ENCODE peak calls at places on chromosomes 7 and 10, in seven cellular contexts. One of them, this sample, is unnamed.

GRCh38 chr7:69845721-69846495 is 247.6 kb downstream of the AUTS2 start:
- DNase-seq in cardiac muscle cell: no peak
- DNase-seq in CD8-positive, alpha-beta T cell: no peak
- DNase-seq in GM23338: no peak
- DNase-seq in HL-60: no peak
- DNase-seq in brain microvascular endothelial cell: no peak
- DNase-seq in psoas muscle: no peak
- DNase-seq in this sample: no peak

GRCh38 chr7:128122577-128123290 is 91.5 kb upstream of the LRRC4 start:
- DNase-seq in cardiac muscle cell: no peak
- DNase-seq in CD8-positive, alpha-beta T cell: no peak
- DNase-seq in GM23338: no peak
- DNase-seq in HL-60: peak; percentile 87
- DNase-seq in brain microvascular endothelial cell: no peak
- DNase-seq in psoas muscle: no peak
- DNase-seq in this sample: no peak

GRCh38 chr7:36127075-36127740 is 25.8 kb upstream of the EEPD1 start:
- DNase-seq in cardiac muscle cell: no peak
- DNase-seq in CD8-positive, alpha-beta T cell: no peak
- DNase-seq in GM23338: no peak
- DNase-seq in HL-60: no peak
- DNase-seq in brain microvascular endothelial cell: no peak
- DNase-seq in psoas muscle: no peak
- DNase-seq in this sample: no peak

GRCh38 chr10:124290095-124290795 is 128.5 kb downstream of the OAT start:
- DNase-seq in cardiac muscle cell: no peak
- DNase-seq in CD8-positive, alpha-beta T cell: no peak
- DNase-seq in GM23338: no peak
- DNase-seq in HL-60: peak; percentile 49
- DNase-seq in brain microvascular endothelial cell: peak; percentile 65
- DNase-seq in psoas muscle: no peak
- DNase-seq in this sample: peak; percentile 52

GRCh38 chr7:141144921-141145629 is 71.2 kb downstream of the TMEM178B start:
- DNase-seq in cardiac muscle cell: no peak
- DNase-seq in CD8-positive, alpha-beta T cell: no peak
- DNase-seq in GM23338: no peak
- DNase-seq in HL-60: no peak
- DNase-seq in brain microvascular endothelial cell: no peak
- DNase-seq in psoas muscle: no peak
- DNase-seq in this sample: no peak

GRCh38 chr10:2137549-2138174 is 400.3 kb upstream of the ADARB2 start:
- DNase-seq in cardiac muscle cell: peak; percentile 52
- DNase-seq in CD8-positive, alpha-beta T cell: no peak
- DNase-seq in GM23338: peak; percentile 77
- DNase-seq in HL-60: peak; percentile 2
- DNase-seq in brain microvascular endothelial cell: no peak
- DNase-seq in psoas muscle: no peak
- DNase-seq in this sample: no peak

GRCh38 chr10:22258471-22258870 is 40.7 kb upstream of the EBLN1 start:
- DNase-seq in cardiac muscle cell: no peak
- DNase-seq in CD8-positive, alpha-beta T cell: no peak
- DNase-seq in GM23338: no peak
- DNase-seq in HL-60: no peak
- DNase-seq in brain microvascular endothelial cell: no peak
- DNase-seq in psoas muscle: no peak
- DNase-seq in this sample: no peak

GRCh38 chr10:4460267-4460666 is 365.7 kb upstream of the AKR1E2 start:
- DNase-seq in cardiac muscle cell: no peak
- DNase-seq in CD8-positive, alpha-beta T cell: no peak
- DNase-seq in GM23338: no peak
- DNase-seq in HL-60: no peak
- DNase-seq in brain microvascular endothelial cell: no peak
- DNase-seq in psoas muscle: no peak
- DNase-seq in this sample: no peak

GRCh38 chr10:47223236-47223635 is 76.8 kb upstream of the GDF10 start:
- DNase-seq in cardiac muscle cell: no peak
- DNase-seq in CD8-positive, alpha-beta T cell: no peak
- DNase-seq in GM23338: no peak
- DNase-seq in HL-60: no peak
- DNase-seq in brain microvascular endothelial cell: no peak
- DNase-seq in psoas muscle: no peak
- DNase-seq in this sample: no peak

GRCh38 chr7:65731562-65732035 is 141.3 kb upstream of the VKORC1L1 start:
- DNase-seq in cardiac muscle cell: peak; percentile 64
- DNase-seq in CD8-positive, alpha-beta T cell: no peak
- DNase-seq in GM23338: peak; percentile 84
- DNase-seq in HL-60: no peak
- DNase-seq in brain microvascular endothelial cell: peak; percentile 17
- DNase-seq in psoas muscle: no peak
- DNase-seq in this sample: no peak

GRCh38 chr7:128059143-128059975 is 28.1 kb upstream of the LRRC4 start:
- DNase-seq in cardiac muscle cell: no peak
- DNase-seq in CD8-positive, alpha-beta T cell: no peak
- DNase-seq in GM23338: peak; percentile 24
- DNase-seq in HL-60: no peak
- DNase-seq in brain microvascular endothelial cell: no peak
- DNase-seq in psoas muscle: no peak
- DNase-seq in this sample: no peak

GRCh38 chr7:45689011-45689796 is 115.0 kb downstream of the ADCY1 start:
- DNase-seq in cardiac muscle cell: no peak
- DNase-seq in CD8-positive, alpha-beta T cell: no peak
- DNase-seq in GM23338: no peak
- DNase-seq in HL-60: no peak
- DNase-seq in brain microvascular endothelial cell: peak; percentile 85
- DNase-seq in psoas muscle: no peak
- DNase-seq in this sample: no peak

GRCh38 chr7:135672560-135673359 is 10.4 kb downstream of the STMP1 start:
- DNase-seq in cardiac muscle cell: peak; percentile 70
- DNase-seq in CD8-positive, alpha-beta T cell: no peak
- DNase-seq in GM23338: peak; percentile 78
- DNase-seq in HL-60: peak; percentile 42
- DNase-seq in brain microvascular endothelial cell: peak; percentile 80
- DNase-seq in psoas muscle: no peak
- DNase-seq in this sample: no peak

GRCh38 chr10:85612378-85612775 is 754.2 kb downstream of the GRID1 start:
- DNase-seq in cardiac muscle cell: no peak
- DNase-seq in CD8-positive, alpha-beta T cell: peak; percentile 15
- DNase-seq in GM23338: no peak
- DNase-seq in HL-60: peak; percentile 59
- DNase-seq in brain microvascular endothelial cell: no peak
- DNase-seq in psoas muscle: no peak
- DNase-seq in this sample: peak; percentile 31

GRCh38 chr7:33646992-33647391 is 258.3 kb upstream of the BMPER start:
- DNase-seq in cardiac muscle cell: no peak
- DNase-seq in CD8-positive, alpha-beta T cell: no peak
- DNase-seq in GM23338: no peak
- DNase-seq in HL-60: no peak
- DNase-seq in brain microvascular endothelial cell: no peak
- DNase-seq in psoas muscle: no peak
- DNase-seq in this sample: no peak

GRCh38 chr10:130463104-130463875 is 327.1 kb downstream of the GLRX3 start:
- DNase-seq in cardiac muscle cell: no peak
- DNase-seq in CD8-positive, alpha-beta T cell: no peak
- DNase-seq in GM23338: no peak
- DNase-seq in HL-60: no peak
- DNase-seq in brain microvascular endothelial cell: no peak
- DNase-seq in psoas muscle: no peak
- DNase-seq in this sample: no peak

GRCh38 chr7:157391036-157391710 is 54.4 kb downstream of the DNAJB6 start:
- DNase-seq in cardiac muscle cell: no peak
- DNase-seq in CD8-positive, alpha-beta T cell: no peak
- DNase-seq in GM23338: no peak
- DNase-seq in HL-60: no peak
- DNase-seq in brain microvascular endothelial cell: no peak
- DNase-seq in psoas muscle: no peak
- DNase-seq in this sample: no peak

GRCh38 chr7:3738964-3739363 is 437.9 kb downstream of the SDK1 start:
- DNase-seq in cardiac muscle cell: no peak
- DNase-seq in CD8-positive, alpha-beta T cell: no peak
- DNase-seq in GM23338: no peak
- DNase-seq in HL-60: no peak
- DNase-seq in brain microvascular endothelial cell: no peak
- DNase-seq in psoas muscle: no peak
- DNase-seq in this sample: no peak

GRCh38 chr10:11184093-11184492 is 166.4 kb downstream of the CELF2 start:
- DNase-seq in cardiac muscle cell: no peak
- DNase-seq in CD8-positive, alpha-beta T cell: no peak
- DNase-seq in GM23338: no peak
- DNase-seq in HL-60: no peak
- DNase-seq in brain microvascular endothelial cell: no peak
- DNase-seq in psoas muscle: no peak
- DNase-seq in this sample: no peak
- H3K4me3 ChIP-seq in cardiac muscle cell: no peak overlapping the region
- H3K4me3 ChIP-seq in CD8-positive, alpha-beta T cell: no peak overlapping the region
- H3K4me3 ChIP-seq in GM23338: no peak overlapping the region
- H3K4me3 ChIP-seq in HL-60: no peak overlapping the region
- H3K4me3 ChIP-seq in brain microvascular endothelial cell: no peak overlapping the region
- H3K4me3 ChIP-seq in psoas muscle: no peak overlapping the region
- H3K4me3 ChIP-seq in this sample: no peak overlapping the region

DNA sequence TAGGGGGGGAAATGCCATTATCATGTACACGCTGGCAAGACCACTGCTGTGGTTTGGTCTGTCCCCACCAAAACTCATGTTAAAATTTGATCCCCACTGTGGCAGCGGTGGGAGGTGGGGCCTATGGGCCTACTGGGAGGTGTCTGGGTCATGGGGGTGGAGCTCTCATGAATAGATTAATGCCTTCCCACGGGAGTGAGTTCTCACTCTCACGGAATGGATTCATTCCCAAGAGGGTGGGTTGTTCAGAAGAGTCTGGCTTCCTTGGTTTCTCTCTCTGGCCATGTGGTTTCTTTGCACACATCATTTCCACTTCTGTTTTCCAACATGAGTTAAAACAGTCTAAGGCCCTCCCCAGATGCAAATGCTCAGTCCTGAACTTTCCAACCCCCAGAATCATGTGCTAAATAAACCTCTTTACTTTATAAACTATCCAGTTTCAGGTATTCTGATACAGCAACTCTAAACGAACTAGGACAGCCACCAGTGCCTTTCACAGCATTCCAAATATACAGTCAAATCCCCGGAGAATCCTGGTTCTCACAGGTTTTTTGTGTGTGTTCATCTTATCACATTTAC is 44.3 kb downstream of the SMURF1 start:
- DNase-seq in cardiac muscle cell: no peak
- DNase-seq in CD8-positive, alpha-beta T cell: no peak
- DNase-seq in GM23338: no peak
- DNase-seq in HL-60: no peak
- DNase-seq in brain microvascular endothelial cell: peak; percentile 89
- DNase-seq in psoas muscle: no peak
- DNase-seq in this sample: no peak
- TF ChIP-seq CTCF in cardiac muscle cell: no peak
- TF ChIP-seq CTCF in CD8-positive, alpha-beta T cell: no peak
- TF ChIP-seq CTCF in GM23338: no peak
- TF ChIP-seq CTCF in HL-60: no peak
- TF ChIP-seq CTCF in brain microvascular endothelial cell: no peak
- TF ChIP-seq CTCF in psoas muscle: no peak
- TF ChIP-seq CTCF in this sample: no peak

GRCh38 chr7:6290345-6290744 is 17.9 kb upstream of the CYTH3 start:
- DNase-seq in cardiac muscle cell: no peak
- DNase-seq in CD8-positive, alpha-beta T cell: no peak
- DNase-seq in GM23338: no peak
- DNase-seq in HL-60: no peak
- DNase-seq in brain microvascular endothelial cell: no peak
- DNase-seq in psoas muscle: no peak
- DNase-seq in this sample: no peak
- H3K4me3 ChIP-seq in cardiac muscle cell: no peak overlapping the region
- H3K4me3 ChIP-seq in CD8-positive, alpha-beta T cell: no peak overlapping the region
- H3K4me3 ChIP-seq in GM23338: no peak overlapping the region
- H3K4me3 ChIP-seq in HL-60: no peak overlapping the region
- H3K4me3 ChIP-seq in brain microvascular endothelial cell: no peak overlapping the region
- H3K4me3 ChIP-seq in psoas muscle: no peak overlapping the region
- H3K4me3 ChIP-seq in this sample: no peak overlapping the region

GRCh38 chr7:132501956-132502355 is 74.3 kb downstream of the PLXNA4 start:
- DNase-seq in cardiac muscle cell: no peak
- DNase-seq in CD8-positive, alpha-beta T cell: no peak
- DNase-seq in GM23338: no peak
- DNase-seq in HL-60: no peak
- DNase-seq in brain microvascular endothelial cell: no peak
- DNase-seq in psoas muscle: no peak
- DNase-seq in this sample: no peak

GRCh38 chr7:132503415-132503814 is 72.9 kb downstream of the PLXNA4 start:
- DNase-seq in cardiac muscle cell: no peak
- DNase-seq in CD8-positive, alpha-beta T cell: no peak
- DNase-seq in GM23338: peak; percentile 42
- DNase-seq in HL-60: no peak
- DNase-seq in brain microvascular endothelial cell: no peak
- DNase-seq in psoas muscle: no peak
- DNase-seq in this sample: no peak

GRCh38 chr7:132498319-132498718 is 78.0 kb downstream of the PLXNA4 start:
- DNase-seq in cardiac muscle cell: no peak
- DNase-seq in CD8-positive, alpha-beta T cell: no peak
- DNase-seq in GM23338: no peak
- DNase-seq in HL-60: no peak
- DNase-seq in brain microvascular endothelial cell: no peak
- DNase-seq in psoas muscle: no peak
- DNase-seq in this sample: no peak

GRCh38 chr7:132499065-132499464 is 77.2 kb downstream of the PLXNA4 start:
- DNase-seq in cardiac muscle cell: no peak
- DNase-seq in CD8-positive, alpha-beta T cell: no peak
- DNase-seq in GM23338: no peak
- DNase-seq in HL-60: no peak
- DNase-seq in brain microvascular endothelial cell: no peak
- DNase-seq in psoas muscle: no peak
- DNase-seq in this sample: no peak

DNA sequence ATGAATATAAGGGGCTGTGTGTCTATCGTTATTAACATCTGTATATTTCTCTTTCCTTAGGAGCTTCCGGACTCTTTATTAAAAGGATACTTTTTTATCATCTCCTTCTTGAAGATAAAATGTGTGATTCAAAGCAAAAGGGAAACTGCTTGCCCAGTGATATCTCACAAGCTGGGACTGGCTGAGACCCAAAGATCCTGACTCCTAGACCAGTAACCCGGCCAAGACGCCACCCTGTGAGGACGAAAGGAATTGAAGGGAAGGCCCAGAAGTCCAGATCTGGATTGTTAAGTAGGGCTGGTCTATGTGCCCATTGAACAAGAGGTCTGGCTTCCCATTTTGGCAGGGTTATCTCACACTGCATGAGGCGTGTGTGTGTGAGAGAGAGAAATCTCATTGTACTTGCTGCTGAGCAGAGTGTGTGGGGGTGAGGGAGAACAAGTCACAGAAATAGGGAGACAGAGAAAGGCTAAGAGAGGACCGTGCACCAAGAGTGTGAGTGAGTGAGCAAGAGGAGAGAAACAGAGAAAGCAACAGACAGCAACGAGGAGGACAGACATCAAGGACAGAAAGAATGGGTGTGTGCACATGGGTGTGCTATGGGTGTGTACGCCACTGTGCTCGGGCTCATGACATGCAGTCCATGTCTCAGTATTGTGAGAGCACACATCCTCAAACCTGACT is 75.4 kb downstream of the PLXNA4 start:
- DNase-seq in cardiac muscle cell: peak; percentile 39
- DNase-seq in CD8-positive, alpha-beta T cell: no peak
- DNase-seq in GM23338: peak; percentile 64
- DNase-seq in HL-60: no peak
- DNase-seq in brain microvascular endothelial cell: peak; percentile 3
- DNase-seq in psoas muscle: peak; percentile 51
- DNase-seq in this sample: no peak
- TF ChIP-seq CTCF in cardiac muscle cell: peak; percentile 80
- TF ChIP-seq CTCF in CD8-positive, alpha-beta T cell: no peak
- TF ChIP-seq CTCF in GM23338: peak; percentile 73
- TF ChIP-seq CTCF in HL-60: no peak
- TF ChIP-seq CTCF in brain microvascular endothelial cell: peak; percentile 57
- TF ChIP-seq CTCF in psoas muscle: peak; percentile 9
- TF ChIP-seq CTCF in this sample: no peak

GRCh38 chr10:8047452-8048280 is 6.8 kb upstream of the GATA3 start:
- DNase-seq in cardiac muscle cell: no peak
- DNase-seq in CD8-positive, alpha-beta T cell: no peak
- DNase-seq in GM23338: peak; percentile 78
- DNase-seq in HL-60: no peak
- DNase-seq in brain microvascular endothelial cell: no peak
- DNase-seq in psoas muscle: no peak
- DNase-seq in this sample: no peak
- H3K4me3 ChIP-seq in cardiac muscle cell: no peak overlapping the region
- H3K4me3 ChIP-seq in CD8-positive, alpha-beta T cell: no peak overlapping the region
- H3K4me3 ChIP-seq in GM23338: peak overlapping the region; percentile 49
- H3K4me3 ChIP-seq in HL-60: no peak overlapping the region
- H3K4me3 ChIP-seq in brain microvascular endothelial cell: no peak overlapping the region
- H3K4me3 ChIP-seq in psoas muscle: no peak overlapping the region
- H3K4me3 ChIP-seq in this sample: no peak overlapping the region

This sample was measured in GM12864.